ENCODE peak calls at places on chromosomes 11 and 22, in six cellular contexts. U is activated CD4-positive, alpha-beta T cell treated with anti-CD3 and anti-CD28 coated beads for 24 hours; G is chondrocyte; J is NCI-H1092; Y is cardiac muscle cell; B is NB4. Z is an unnamed sample.

GRCh38 chr11:33207408-33207985 is 46.2 kb upstream of the CSTF3 start:
- DNase-seq in Y (no peak), G (no peak), U (no peak), B (no peak), J (no peak), Z (no peak)

GRCh38 chr11:125183641-125184040 is 19.1 kb downstream of the PKNOX2 start:
- DNase-seq in U (no peak), J (no peak), Y (no peak), G (no peak), B (no peak), Z (no peak)

GRCh38 chr11:67437082-67437821 is at the start of gene PTPRCAP:
- DNase-seq in B (peak), Y (no peak), G (peak), J (no peak), U (peak), Z (no peak)

GRCh38 chr11:119982517-119983239 is 155.2 kb downstream of the TRIM29 start:
- DNase-seq in U (no peak), Y (no peak), B (no peak), G (no peak), J (peak), Z (no peak)

GRCh38 chr11:26297179-26297970 is 34.6 kb upstream of the ANO3 start:
- DNase-seq in U (no peak), J (peak), B (peak), Y (peak), G (no peak), Z (peak)

GRCh38 chr11:64444838-64445441 is 86.0 kb downstream of the RPS6KA4 start:
- DNase-seq in Y (no peak), G (no peak), J (no peak), B (peak), U (no peak), Z (peak)

GRCh38 chr11:62702241-62702640 is 5.0 kb downstream of the BSCL2 start:
- DNase-seq in J (no peak), G (no peak), B (no peak), U (no peak), Y (no peak), Z (no peak)

GRCh38 chr11:10752061-10752460 is 1.0 kb downstream of the CTR9 start:
- DNase-seq in B (no peak), J (no peak), U (no peak), Y (no peak), G (no peak), Z (no peak)

GRCh38 chr11:72433455-72434061 is 773 bp downstream of the CLPB start:
- DNase-seq in U (no peak), J (no peak), G (no peak), B (peak), Y (no peak), Z (no peak)

GRCh38 chr11:35852056-35852455 is 91.8 kb upstream of the LDLRAD3 start:
- DNase-seq in G (no peak), B (peak), J (no peak), Y (no peak), U (no peak), Z (peak)

GRCh38 chr11:32751381-32751780 is 43.1 kb downstream of the CCDC73 start:
- DNase-seq in U (no peak), B (no peak), Y (no peak), J (no peak), G (peak), Z (no peak)

GRCh38 chr11:62604460-62605130 is 2.9 kb upstream of the MTA2 start:
- DNase-seq in U (no peak), G (no peak), Y (peak), J (no peak), B (no peak), Z (no peak)

GRCh38 chr11:103633037-103633788 is 403.2 kb upstream of the DDI1 start:
- DNase-seq in B (no peak), G (no peak), J (no peak), Y (no peak), U (no peak), Z (peak)

GRCh38 chr11:65538915-65539374 is 14.1 kb downstream of the SCYL1 start:
- DNase-seq in B (no peak), G (no peak), U (no peak), Y (no peak), J (no peak), Z (no peak)

GRCh38 chr11:59463176-59463575 is 6.4 kb downstream of the OR4D6 start:
- DNase-seq in Y (no peak), U (no peak), B (no peak), J (no peak), G (no peak), Z (peak)

GRCh38 chr11:127919206-127920000 is 668.0 kb downstream of the ETS1 start:
- DNase-seq in U (no peak), G (no peak), Y (no peak), J (no peak), B (peak), Z (peak)

GRCh38 chr11:36109850-36110606 is 166.2 kb downstream of the LDLRAD3 start:
- DNase-seq in B (no peak), G (no peak), J (no peak), Y (no peak), U (no peak), Z (no peak)

GRCh38 chr11:65491614-65492386 is 7.0 kb upstream of the MALAT1 start:
- DNase-seq in B (peak), G (peak), U (no peak), Y (no peak), J (peak), Z (peak)

GRCh38 chr22:17264321-17265052 is 45.3 kb upstream of the ADA2 start:
- DNase-seq in U (no peak), G (no peak), J (no peak), Y (peak), B (no peak), Z (peak)

GRCh38 chr22:21840236-21840823 is 27.1 kb downstream of the MAPK1 start:
- DNase-seq in Y (no peak), B (no peak), G (no peak), U (no peak), J (no peak), Z (no peak)

Z was measured in choroid plexus epithelial cell.